ENCODE peak calls at places on chromosomes 11 and 22, in seven cellular contexts. L is heart right ventricle; A is pulmonary artery endothelial cell; D is non-pigmented ciliary epithelial cell; S is epithelial cell of esophagus; W is lower leg skin; F is stimulated activated CD4-positive, alpha-beta T cell treated with anti-CD3 and anti-CD28 coated beads, TNF-alpha, amount 100 ng/mL, for 4 hours. T is an unnamed sample.

GRCh38 chr11:74081428-74081827 is 72.5 kb upstream of the UCP3 start:
- DNase-seq in L (no peak), A (no peak), D (no peak), S (no peak), W (no peak), F (no peak), T (no peak)

GRCh38 chr22:46381142-46381541 is 45.6 kb downstream of the TRMU start:
- DNase-seq in L (no peak), A (no peak), D (no peak), S (peak), W (no peak), F (no peak), T (peak)

GRCh38 chr11:117572671-117573070 is 224.3 kb downstream of the DSCAML1 start:
- DNase-seq in L (no peak), A (no peak), D (no peak), S (no peak), W (no peak), F (no peak), T (no peak)

GRCh38 chr11:44631831-44632230 is 66.4 kb downstream of the CD82 start:
- DNase-seq in L (no peak), A (no peak), D (no peak), S (no peak), W (peak), F (no peak), T (no peak)

GRCh38 chr11:103608566-103608965 is 427.9 kb upstream of the DDI1 start:
- DNase-seq in L (no peak), A (no peak), D (no peak), S (peak), W (no peak), F (no peak), T (no peak)

GRCh38 chr11:64231536-64231935 is 1.2 kb downstream of the DNAJC4 start:
- DNase-seq in L (no peak), A (no peak), D (no peak), S (no peak), W (no peak), F (no peak), T (no peak)

GRCh38 chr11:14414470-14415461 is 55.8 kb upstream of the RRAS2 start:
- DNase-seq in L (no peak), A (no peak), D (no peak), S (no peak), W (no peak), F (peak), T (no peak)

GRCh38 chr11:134761926-134762247 is 349.8 kb upstream of the B3GAT1 start:
- DNase-seq in L (no peak), A (no peak), D (no peak), S (no peak), W (no peak), F (no peak), T (no peak)

GRCh38 chr11:13717331-13717730 is 48.9 kb downstream of the FAR1 start:
- DNase-seq in L (no peak), A (peak), D (peak), S (peak), W (no peak), F (no peak), T (peak)

GRCh38 chr22:38860291-38861169 is 11.5 kb downstream of the CBX6 start:
- DNase-seq in L (no peak), A (no peak), D (no peak), S (no peak), W (no peak), F (no peak), T (no peak)

GRCh38 chr11:20443596-20443995 is 56.1 kb downstream of the PRMT3 start:
- DNase-seq in L (no peak), A (peak), D (no peak), S (peak), W (no peak), F (no peak), T (peak)

GRCh38 chr11:77046060-77046501 is 11.9 kb downstream of the B3GNT6 start:
- DNase-seq in L (no peak), A (no peak), D (no peak), S (peak), W (no peak), F (peak), T (no peak)